ENCODE peak calls at places on chromosomes 3 and 15, in seven cellular contexts. One of them, this sample, is unnamed.
A peak's percentile ranks its signal among the peaks of the same experiment; 100 is the strongest.

GRCh38 chr3:48222616-48223513 is at the start of gene CAMP:
- DNase-seq in Peyer's patch: peak; percentile 77
- DNase-seq in bronchial epithelial cell: peak; percentile 97
- DNase-seq in fibroblast of mammary gland: peak; percentile 44
- DNase-seq in neural progenitor cell: no peak
- DNase-seq in cardiac muscle cell: peak; percentile 89
- DNase-seq in choroid plexus epithelial cell: peak; percentile 66
- DNase-seq in this sample: peak; percentile 75

GRCh38 chr3:69699183-69699582 is 40.1 kb upstream of the MITF start:
- DNase-seq in bronchial epithelial cell: peak; percentile 36
- DNase-seq in fibroblast of mammary gland: no peak
- DNase-seq in cardiac muscle cell: no peak
- DNase-seq in choroid plexus epithelial cell: peak; percentile 45
- DNase-seq in neural progenitor cell: no peak
- DNase-seq in Peyer's patch: no peak
- DNase-seq in this sample: no peak

GRCh38 chr15:62848631-62849050 is 193.9 kb upstream of the TPM1 start:
- DNase-seq in Peyer's patch: no peak
- DNase-seq in neural progenitor cell: no peak
- DNase-seq in fibroblast of mammary gland: peak; percentile 20
- DNase-seq in choroid plexus epithelial cell: peak; percentile 34
- DNase-seq in bronchial epithelial cell: no peak
- DNase-seq in cardiac muscle cell: peak; percentile 40
- DNase-seq in this sample: no peak

GRCh38 chr3:9696480-9697220 is 7.0 kb upstream of the CPNE9 start:
- DNase-seq in neural progenitor cell: no peak
- DNase-seq in bronchial epithelial cell: no peak
- DNase-seq in choroid plexus epithelial cell: no peak
- DNase-seq in cardiac muscle cell: no peak
- DNase-seq in fibroblast of mammary gland: no peak
- DNase-seq in Peyer's patch: no peak
- DNase-seq in this sample: no peak

GRCh38 chr3:133401374-133402135 is 1.7 kb downstream of the BFSP2 start:
- DNase-seq in choroid plexus epithelial cell: peak; percentile 44
- DNase-seq in Peyer's patch: no peak
- DNase-seq in cardiac muscle cell: peak; percentile 54
- DNase-seq in bronchial epithelial cell: no peak
- DNase-seq in neural progenitor cell: no peak
- DNase-seq in fibroblast of mammary gland: peak; percentile 9
- DNase-seq in this sample: no peak

GRCh38 chr3:1404270-1404669 is 311.4 kb downstream of the CNTN6 start:
- DNase-seq in cardiac muscle cell: no peak
- DNase-seq in Peyer's patch: no peak
- DNase-seq in neural progenitor cell: peak; percentile 46
- DNase-seq in choroid plexus epithelial cell: peak; percentile 54
- DNase-seq in fibroblast of mammary gland: no peak
- DNase-seq in bronchial epithelial cell: peak; percentile 2
- DNase-seq in this sample: no peak

GRCh38 chr15:33551860-33552259 is 241.1 kb downstream of the RYR3 start:
- DNase-seq in cardiac muscle cell: no peak
- DNase-seq in bronchial epithelial cell: no peak
- DNase-seq in choroid plexus epithelial cell: no peak
- DNase-seq in Peyer's patch: no peak
- DNase-seq in fibroblast of mammary gland: no peak
- DNase-seq in neural progenitor cell: no peak
- DNase-seq in this sample: no peak

GRCh38 chr3:129485681-129486056 is 42.8 kb upstream of the RHO start:
- DNase-seq in cardiac muscle cell: peak; percentile 99
- DNase-seq in bronchial epithelial cell: peak; percentile 92
- DNase-seq in neural progenitor cell: no peak
- DNase-seq in choroid plexus epithelial cell: peak; percentile 98
- DNase-seq in Peyer's patch: peak; percentile 83
- DNase-seq in fibroblast of mammary gland: peak; percentile 100
- DNase-seq in this sample: no peak

GRCh38 chr15:68526269-68526668 is 52.5 kb upstream of the CORO2B start:
- DNase-seq in choroid plexus epithelial cell: peak; percentile 54
- DNase-seq in cardiac muscle cell: no peak
- DNase-seq in fibroblast of mammary gland: peak; percentile 86
- DNase-seq in neural progenitor cell: no peak
- DNase-seq in Peyer's patch: no peak
- DNase-seq in bronchial epithelial cell: peak; percentile 52
- DNase-seq in this sample: no peak

GRCh38 chr3:167811071-167811470 is 75.5 kb downstream of the SERPINI1 start:
- DNase-seq in cardiac muscle cell: no peak
- DNase-seq in fibroblast of mammary gland: peak; percentile 1
- DNase-seq in choroid plexus epithelial cell: no peak
- DNase-seq in neural progenitor cell: no peak
- DNase-seq in Peyer's patch: no peak
- DNase-seq in bronchial epithelial cell: no peak
- DNase-seq in this sample: no peak

GRCh38 chr3:70647823-70648222 is 335.4 kb upstream of the MDFIC2 start:
- DNase-seq in choroid plexus epithelial cell: no peak
- DNase-seq in neural progenitor cell: no peak
- DNase-seq in bronchial epithelial cell: no peak
- DNase-seq in Peyer's patch: no peak
- DNase-seq in cardiac muscle cell: no peak
- DNase-seq in fibroblast of mammary gland: no peak
- DNase-seq in this sample: no peak

GRCh38 chr3:45792036-45792435 is 4.3 kb downstream of the SLC6A20 start:
- DNase-seq in fibroblast of mammary gland: no peak
- DNase-seq in neural progenitor cell: no peak
- DNase-seq in cardiac muscle cell: no peak
- DNase-seq in choroid plexus epithelial cell: no peak
- DNase-seq in Peyer's patch: no peak
- DNase-seq in bronchial epithelial cell: no peak
- DNase-seq in this sample: peak; percentile 32

GRCh38 chr3:128488995-128489859 is 3.8 kb downstream of the GATA2 start:
- DNase-seq in choroid plexus epithelial cell: no peak
- DNase-seq in fibroblast of mammary gland: no peak
- DNase-seq in neural progenitor cell: peak; percentile 61
- DNase-seq in Peyer's patch: peak; percentile 49
- DNase-seq in cardiac muscle cell: peak; percentile 65
- DNase-seq in bronchial epithelial cell: no peak
- DNase-seq in this sample: no peak

GRCh38 chr15:76648732-76649444 is 256.3 kb downstream of the SCAPER start:
- DNase-seq in Peyer's patch: no peak
- DNase-seq in cardiac muscle cell: no peak
- DNase-seq in choroid plexus epithelial cell: no peak
- DNase-seq in bronchial epithelial cell: peak; percentile 55
- DNase-seq in fibroblast of mammary gland: no peak
- DNase-seq in neural progenitor cell: no peak
- DNase-seq in this sample: no peak

GRCh38 chr15:91853968-91854943 is 748 bp downstream of the SLCO3A1 start:
- DNase-seq in choroid plexus epithelial cell: no peak
- DNase-seq in bronchial epithelial cell: peak; percentile 33
- DNase-seq in cardiac muscle cell: peak; percentile 39
- DNase-seq in neural progenitor cell: peak; percentile 79
- DNase-seq in Peyer's patch: peak; percentile 57
- DNase-seq in fibroblast of mammary gland: peak; percentile 6
- DNase-seq in this sample: no peak
- TF ChIP-seq CTCF in choroid plexus epithelial cell: no peak
- TF ChIP-seq CTCF in bronchial epithelial cell: no peak
- TF ChIP-seq CTCF in cardiac muscle cell: peak; percentile 6
- TF ChIP-seq CTCF in neural progenitor cell: peak; percentile 38
- TF ChIP-seq CTCF in Peyer's patch: no peak
- TF ChIP-seq CTCF in fibroblast of mammary gland: no peak
- TF ChIP-seq CTCF in this sample: peak; percentile 50

GRCh38 chr15:73464602-73465001 is 21.6 kb downstream of the REC114 start:
- DNase-seq in Peyer's patch: no peak
- DNase-seq in neural progenitor cell: peak; percentile 25
- DNase-seq in choroid plexus epithelial cell: peak; percentile 3
- DNase-seq in bronchial epithelial cell: no peak
- DNase-seq in fibroblast of mammary gland: no peak
- DNase-seq in cardiac muscle cell: no peak
- DNase-seq in this sample: no peak
- TF ChIP-seq CTCF in Peyer's patch: no peak
- TF ChIP-seq CTCF in neural progenitor cell: peak; percentile 43
- TF ChIP-seq CTCF in choroid plexus epithelial cell: peak; percentile 37
- TF ChIP-seq CTCF in bronchial epithelial cell: peak; percentile 25
- TF ChIP-seq CTCF in fibroblast of mammary gland: peak; percentile 27
- TF ChIP-seq CTCF in cardiac muscle cell: peak; percentile 21
- TF ChIP-seq CTCF in this sample: peak; percentile 60

GRCh38 chr15:38647683-38648082 is 83.1 kb upstream of the RASGRP1 start:
- DNase-seq in neural progenitor cell: peak; percentile 14
- DNase-seq in choroid plexus epithelial cell: peak; percentile 52
- DNase-seq in cardiac muscle cell: peak; percentile 47
- DNase-seq in fibroblast of mammary gland: peak; percentile 25
- DNase-seq in bronchial epithelial cell: peak; percentile 73
- DNase-seq in Peyer's patch: no peak
- DNase-seq in this sample: no peak
- TF ChIP-seq CTCF in neural progenitor cell: peak; percentile 45
- TF ChIP-seq CTCF in choroid plexus epithelial cell: peak; percentile 62
- TF ChIP-seq CTCF in cardiac muscle cell: peak; percentile 47
- TF ChIP-seq CTCF in fibroblast of mammary gland: peak; percentile 42
- TF ChIP-seq CTCF in bronchial epithelial cell: peak; percentile 43
- TF ChIP-seq CTCF in Peyer's patch: no peak
- TF ChIP-seq CTCF in this sample: peak; percentile 51

DNA sequence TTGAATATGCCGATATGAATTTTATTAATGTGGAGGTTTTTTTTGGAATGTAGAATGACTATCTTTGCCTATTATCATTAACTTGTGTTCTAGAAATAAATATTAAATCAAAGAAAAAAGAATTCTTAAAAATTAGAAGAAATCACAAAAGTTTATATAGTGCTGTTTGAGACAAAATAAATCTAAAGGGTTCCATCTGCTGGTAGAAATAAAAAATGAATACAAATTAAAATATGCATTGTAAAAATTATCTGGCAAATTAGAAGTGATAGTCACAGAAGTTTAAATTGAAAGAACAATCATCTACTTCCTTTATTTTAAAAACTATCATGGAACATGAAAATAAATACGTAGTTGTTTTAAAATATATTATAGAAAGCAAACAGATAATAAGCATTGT is 22.7 kb upstream of the ZBTB20 start:
- DNase-seq in neural progenitor cell: no peak
- DNase-seq in choroid plexus epithelial cell: peak; percentile 19
- DNase-seq in Peyer's patch: no peak
- DNase-seq in cardiac muscle cell: peak; percentile 17
- DNase-seq in bronchial epithelial cell: peak; percentile 10
- DNase-seq in fibroblast of mammary gland: no peak
- DNase-seq in this sample: no peak
- TF ChIP-seq CTCF in neural progenitor cell: no peak
- TF ChIP-seq CTCF in choroid plexus epithelial cell: peak; percentile 18
- TF ChIP-seq CTCF in Peyer's patch: peak; percentile 32
- TF ChIP-seq CTCF in cardiac muscle cell: peak; percentile 12
- TF ChIP-seq CTCF in bronchial epithelial cell: no peak
- TF ChIP-seq CTCF in fibroblast of mammary gland: peak; percentile 16
- TF ChIP-seq CTCF in this sample: peak; percentile 52

GRCh38 chr3:50529996-50530706 is 26.7 kb upstream of the CACNA2D2 start:
- DNase-seq in fibroblast of mammary gland: no peak
- DNase-seq in cardiac muscle cell: no peak
- DNase-seq in neural progenitor cell: peak; percentile 18
- DNase-seq in Peyer's patch: no peak
- DNase-seq in choroid plexus epithelial cell: no peak
- DNase-seq in bronchial epithelial cell: no peak
- DNase-seq in this sample: no peak

GRCh38 chr3:50531201-50531600 is 27.8 kb upstream of the CACNA2D2 start:
- DNase-seq in cardiac muscle cell: no peak
- DNase-seq in bronchial epithelial cell: no peak
- DNase-seq in Peyer's patch: no peak
- DNase-seq in choroid plexus epithelial cell: no peak
- DNase-seq in neural progenitor cell: no peak
- DNase-seq in fibroblast of mammary gland: no peak
- DNase-seq in this sample: no peak

GRCh38 chr3:50534721-50535330 is 31.4 kb upstream of the CACNA2D2 start:
- DNase-seq in fibroblast of mammary gland: no peak
- DNase-seq in choroid plexus epithelial cell: peak; percentile 41
- DNase-seq in bronchial epithelial cell: no peak
- DNase-seq in neural progenitor cell: no peak
- DNase-seq in cardiac muscle cell: no peak
- DNase-seq in Peyer's patch: no peak
- DNase-seq in this sample: no peak

GRCh38 chr3:50533346-50533745 is 29.9 kb upstream of the CACNA2D2 start:
- DNase-seq in bronchial epithelial cell: no peak
- DNase-seq in Peyer's patch: no peak
- DNase-seq in choroid plexus epithelial cell: no peak
- DNase-seq in fibroblast of mammary gland: no peak
- DNase-seq in neural progenitor cell: peak; percentile 26
- DNase-seq in cardiac muscle cell: no peak
- DNase-seq in this sample: no peak

GRCh38 chr3:50532062-50532705 is 28.8 kb upstream of the CACNA2D2 start:
- DNase-seq in bronchial epithelial cell: no peak
- DNase-seq in choroid plexus epithelial cell: peak; percentile 45
- DNase-seq in neural progenitor cell: no peak
- DNase-seq in cardiac muscle cell: no peak
- DNase-seq in fibroblast of mammary gland: no peak
- DNase-seq in Peyer's patch: no peak
- DNase-seq in this sample: no peak
- TF ChIP-seq CTCF in bronchial epithelial cell: no peak
- TF ChIP-seq CTCF in choroid plexus epithelial cell: peak; percentile 37
- TF ChIP-seq CTCF in neural progenitor cell: no peak
- TF ChIP-seq CTCF in cardiac muscle cell: no peak
- TF ChIP-seq CTCF in fibroblast of mammary gland: no peak
- TF ChIP-seq CTCF in Peyer's patch: no peak
- TF ChIP-seq CTCF in this sample: peak; percentile 36

GRCh38 chr3:60290093-60290492 is 961.2 kb downstream of the FHIT start:
- DNase-seq in bronchial epithelial cell: no peak
- DNase-seq in neural progenitor cell: no peak
- DNase-seq in cardiac muscle cell: no peak
- DNase-seq in Peyer's patch: no peak
- DNase-seq in choroid plexus epithelial cell: no peak
- DNase-seq in fibroblast of mammary gland: no peak
- DNase-seq in this sample: no peak

GRCh38 chr3:60291115-60291514 is 960.1 kb downstream of the FHIT start:
- DNase-seq in choroid plexus epithelial cell: no peak
- DNase-seq in cardiac muscle cell: no peak
- DNase-seq in Peyer's patch: no peak
- DNase-seq in fibroblast of mammary gland: no peak
- DNase-seq in neural progenitor cell: no peak
- DNase-seq in bronchial epithelial cell: no peak
- DNase-seq in this sample: no peak

GRCh38 chr3:60294181-60294580 is 957.1 kb downstream of the FHIT start:
- DNase-seq in Peyer's patch: no peak
- DNase-seq in choroid plexus epithelial cell: peak; percentile 91
- DNase-seq in cardiac muscle cell: peak; percentile 74
- DNase-seq in neural progenitor cell: no peak
- DNase-seq in bronchial epithelial cell: peak; percentile 3
- DNase-seq in fibroblast of mammary gland: peak; percentile 82
- DNase-seq in this sample: no peak

DNA sequence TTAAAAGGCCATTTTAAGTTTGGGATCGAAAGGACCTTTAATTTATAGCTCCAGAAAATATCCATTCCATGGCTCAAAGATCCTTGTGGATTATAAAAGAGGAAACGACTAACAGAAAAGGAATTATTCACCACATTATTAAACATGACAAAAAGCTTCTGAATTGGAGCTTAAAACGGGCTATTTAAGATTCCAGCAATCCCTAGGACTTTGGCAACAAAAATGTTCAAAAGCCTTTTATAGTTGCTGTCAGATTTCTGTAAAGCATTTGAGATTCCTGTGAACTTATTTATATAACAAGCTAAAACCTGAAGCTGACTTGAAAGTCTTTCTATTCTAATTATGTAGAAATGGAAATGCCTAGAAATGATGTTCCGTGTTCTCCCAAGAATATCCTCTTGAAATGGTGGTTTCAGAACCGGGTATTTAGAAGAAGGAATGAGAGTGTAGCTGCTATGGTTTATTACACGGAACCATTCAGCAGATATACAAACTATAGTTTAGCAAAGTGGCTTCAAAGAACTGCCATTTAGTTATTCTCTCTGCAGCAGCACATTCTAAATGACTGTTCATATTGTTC is 961.8 kb downstream of the FHIT start:
- DNase-seq in fibroblast of mammary gland: no peak
- DNase-seq in choroid plexus epithelial cell: no peak
- DNase-seq in cardiac muscle cell: no peak
- DNase-seq in bronchial epithelial cell: no peak
- DNase-seq in Peyer's patch: no peak
- DNase-seq in neural progenitor cell: no peak
- DNase-seq in this sample: no peak
- TF ChIP-seq CTCF in fibroblast of mammary gland: no peak
- TF ChIP-seq CTCF in choroid plexus epithelial cell: no peak
- TF ChIP-seq CTCF in cardiac muscle cell: no peak
- TF ChIP-seq CTCF in bronchial epithelial cell: no peak
- TF ChIP-seq CTCF in Peyer's patch: no peak
- TF ChIP-seq CTCF in neural progenitor cell: no peak
- TF ChIP-seq CTCF in this sample: no peak

This sample was measured in type B pancreatic cell.